ENCODE peak calls at places on chromosome 12, in five cellular contexts. One of them, this sample, is unnamed.

GRCh38 chr12:104303538-104304151 is at the start of gene EID3:
- DNase-seq in GM12878: no peak
- DNase-seq in H1: no peak
- DNase-seq in HepG2: no peak
- DNase-seq in HEK293T: no peak
- DNase-seq in this sample: no peak

GRCh38 chr12:7146228-7146627 is 16.1 kb downstream of the CLSTN3 start:
- DNase-seq in HEK293T: no peak
- DNase-seq in GM12878: no peak
- DNase-seq in HepG2: no peak
- DNase-seq in H1: no peak
- DNase-seq in this sample: no peak

GRCh38 chr12:63419119-63419518 is 249.2 kb downstream of the DPY19L2 start:
- DNase-seq in HEK293T: no peak
- DNase-seq in GM12878: no peak
- DNase-seq in HepG2: no peak
- DNase-seq in H1: no peak
- DNase-seq in this sample: no peak

GRCh38 chr12:12439636-12440035 is 82.8 kb downstream of the BORCS5 start:
- DNase-seq in H1: no peak
- DNase-seq in GM12878: no peak
- DNase-seq in HEK293T: no peak
- DNase-seq in HepG2: peak; percentile 87
- DNase-seq in this sample: no peak

GRCh38 chr12:109113661-109114321 is 2.6 kb upstream of the ACACB start:
- DNase-seq in GM12878: no peak
- DNase-seq in H1: no peak
- DNase-seq in HepG2: peak; percentile 5
- DNase-seq in HEK293T: no peak
- DNase-seq in this sample: no peak

GRCh38 chr12:128864516-128865186 is 11.4 kb downstream of the GLT1D1 start:
- DNase-seq in H1: no peak
- DNase-seq in HepG2: no peak
- DNase-seq in HEK293T: no peak
- DNase-seq in GM12878: no peak
- DNase-seq in this sample: no peak

GRCh38 chr12:69987453-69988102 is 162.6 kb downstream of the MYRFL start:
- DNase-seq in H1: no peak
- DNase-seq in HepG2: peak; percentile 24
- DNase-seq in HEK293T: no peak
- DNase-seq in GM12878: no peak
- DNase-seq in this sample: no peak

GRCh38 chr12:16166563-16167470 is 110.7 kb downstream of the SLC15A5 start:
- DNase-seq in HEK293T: no peak
- DNase-seq in H1: no peak
- DNase-seq in GM12878: no peak
- DNase-seq in HepG2: no peak
- DNase-seq in this sample: no peak

GRCh38 chr12:21774358-21775129 is at the start of gene KCNJ8:
- DNase-seq in HepG2: no peak
- DNase-seq in GM12878: no peak
- DNase-seq in H1: peak; percentile 53
- DNase-seq in HEK293T: peak; percentile 78
- DNase-seq in this sample: peak; percentile 91

GRCh38 chr12:108307006-108307405 is 32.1 kb downstream of the CMKLR1 start:
- DNase-seq in H1: no peak
- DNase-seq in HEK293T: no peak
- DNase-seq in HepG2: no peak
- DNase-seq in GM12878: no peak
- DNase-seq in this sample: no peak

GRCh38 chr12:67068773-67069450 is 200.2 kb upstream of the CAND1 start:
- DNase-seq in H1: peak; percentile 25
- DNase-seq in HepG2: peak; percentile 3
- DNase-seq in HEK293T: peak; percentile 52
- DNase-seq in GM12878: no peak
- DNase-seq in this sample: peak; percentile 55

GRCh38 chr12:52634266-52635056 is 16.1 kb upstream of the KRT73 start:
- DNase-seq in HepG2: no peak
- DNase-seq in GM12878: no peak
- DNase-seq in HEK293T: no peak
- DNase-seq in H1: no peak
- DNase-seq in this sample: no peak

GRCh38 chr12:61308220-61308619 is 952.0 kb upstream of the USP15 start:
- DNase-seq in H1: no peak
- DNase-seq in GM12878: no peak
- DNase-seq in HEK293T: no peak
- DNase-seq in HepG2: no peak
- DNase-seq in this sample: no peak

GRCh38 chr12:115370204-115370603 is 686.2 kb upstream of the TBX3 start:
- DNase-seq in HepG2: no peak
- DNase-seq in HEK293T: no peak
- DNase-seq in H1: no peak
- DNase-seq in GM12878: no peak
- DNase-seq in this sample: no peak

GRCh38 chr12:6065872-6066217 is 58.6 kb downstream of the VWF start:
- DNase-seq in HEK293T: no peak
- DNase-seq in HepG2: no peak
- DNase-seq in GM12878: no peak
- DNase-seq in H1: no peak
- DNase-seq in this sample: no peak

GRCh38 chr12:127987199-127987901 is 279.6 kb upstream of the TMEM132C start:
- DNase-seq in H1: no peak
- DNase-seq in HepG2: no peak
- DNase-seq in HEK293T: no peak
- DNase-seq in GM12878: no peak
- DNase-seq in this sample: no peak

GRCh38 chr12:52630104-52630500 is 11.7 kb upstream of the KRT73 start:
- DNase-seq in H1: no peak
- DNase-seq in HEK293T: no peak
- DNase-seq in GM12878: no peak
- DNase-seq in HepG2: no peak
- DNase-seq in this sample: no peak

GRCh38 chr12:12792421-12792820 is 7.0 kb downstream of the APOLD1 start:
- DNase-seq in HEK293T: no peak
- DNase-seq in GM12878: no peak
- DNase-seq in H1: no peak
- DNase-seq in HepG2: no peak
- DNase-seq in this sample: no peak

GRCh38 chr12:47268501-47269459 is 189.0 kb upstream of the AMIGO2 start:
- DNase-seq in HepG2: no peak
- DNase-seq in H1: no peak
- DNase-seq in HEK293T: no peak
- DNase-seq in GM12878: peak; percentile 32
- DNase-seq in this sample: no peak

GRCh38 chr12:116528498-116528897 is 30.7 kb upstream of the MAP1LC3B2 start:
- DNase-seq in HEK293T: no peak
- DNase-seq in HepG2: no peak
- DNase-seq in H1: no peak
- DNase-seq in GM12878: no peak
- DNase-seq in this sample: no peak

GRCh38 chr12:8664228-8664963 is 1.8 kb upstream of the MFAP5 start:
- DNase-seq in GM12878: no peak
- DNase-seq in HEK293T: no peak
- DNase-seq in HepG2: no peak
- DNase-seq in H1: no peak
- DNase-seq in this sample: no peak

GRCh38 chr12:51208016-51208660 is 9.7 kb downstream of the POU6F1 start:
- DNase-seq in HEK293T: no peak
- DNase-seq in GM12878: no peak
- DNase-seq in H1: no peak
- DNase-seq in HepG2: no peak
- DNase-seq in this sample: no peak

GRCh38 chr12:26748741-26749431 is 84.1 kb downstream of the ITPR2 start:
- DNase-seq in HepG2: no peak
- DNase-seq in H1: no peak
- DNase-seq in HEK293T: no peak
- DNase-seq in GM12878: peak; percentile 86
- DNase-seq in this sample: no peak

GRCh38 chr12:52964556-52965336 is 15.8 kb downstream of the KRT18 start:
- DNase-seq in HEK293T: no peak
- DNase-seq in GM12878: no peak
- DNase-seq in H1: no peak
- DNase-seq in HepG2: no peak
- DNase-seq in this sample: no peak

GRCh38 chr12:132730353-132730752 is 19.7 kb downstream of the PGAM5 start:
- DNase-seq in HepG2: no peak
- DNase-seq in HEK293T: no peak
- DNase-seq in GM12878: no peak
- DNase-seq in H1: no peak
- DNase-seq in this sample: no peak

GRCh38 chr12:67720383-67720856 is 71.9 kb downstream of the DYRK2 start:
- DNase-seq in H1: no peak
- DNase-seq in HEK293T: peak; percentile 59
- DNase-seq in GM12878: no peak
- DNase-seq in HepG2: no peak
- DNase-seq in this sample: no peak

GRCh38 chr12:110176745-110177144 is 52.6 kb downstream of the IFT81 start:
- DNase-seq in HepG2: no peak
- DNase-seq in HEK293T: no peak
- DNase-seq in GM12878: no peak
- DNase-seq in H1: no peak
- DNase-seq in this sample: no peak
- TF ChIP-seq SUZ12 in HepG2: no peak
- TF ChIP-seq SUZ12 in HEK293T: no peak
- TF ChIP-seq SUZ12 in GM12878: no peak
- TF ChIP-seq SUZ12 in H1: no peak
- TF ChIP-seq SUZ12 in this sample: no peak

GRCh38 chr12:29070309-29070708 is 78.8 kb upstream of the FAR2 start:
- DNase-seq in GM12878: no peak
- DNase-seq in HepG2: no peak
- DNase-seq in H1: no peak
- DNase-seq in HEK293T: no peak
- DNase-seq in this sample: peak; percentile 63

GRCh38 chr12:29067430-29067829 is 81.6 kb upstream of the FAR2 start:
- DNase-seq in HepG2: no peak
- DNase-seq in H1: no peak
- DNase-seq in HEK293T: no peak
- DNase-seq in GM12878: no peak
- DNase-seq in this sample: no peak

GRCh38 chr12:29066061-29066588 is 83.0 kb upstream of the FAR2 start:
- DNase-seq in HepG2: no peak
- DNase-seq in GM12878: no peak
- DNase-seq in H1: no peak
- DNase-seq in HEK293T: no peak
- DNase-seq in this sample: no peak
- TF ChIP-seq SUZ12 in HepG2: no peak
- TF ChIP-seq SUZ12 in GM12878: no peak
- TF ChIP-seq SUZ12 in H1: no peak
- TF ChIP-seq SUZ12 in HEK293T: no peak
- TF ChIP-seq SUZ12 in this sample: no peak

GRCh38 chr12:54004841-54005530 is 3.8 kb upstream of the HOXC8 start:
- DNase-seq in GM12878: no peak
- DNase-seq in H1: no peak
- DNase-seq in HEK293T: no peak
- DNase-seq in HepG2: no peak
- DNase-seq in this sample: no peak

GRCh38 chr12:54005853-54006699 is 2.7 kb upstream of the HOXC8 start:
- DNase-seq in HEK293T: peak; percentile 77
- DNase-seq in GM12878: no peak
- DNase-seq in HepG2: peak; percentile 73
- DNase-seq in H1: peak; percentile 50
- DNase-seq in this sample: peak; percentile 69

GRCh38 chr12:54004063-54004840 is 4.3 kb downstream of the HOXC9 start:
- DNase-seq in HepG2: no peak
- DNase-seq in HEK293T: no peak
- DNase-seq in GM12878: no peak
- DNase-seq in H1: no peak
- DNase-seq in this sample: no peak

GRCh38 chr12:54006700-54007220 is 2.0 kb upstream of the HOXC8 start:
- DNase-seq in H1: no peak
- DNase-seq in GM12878: no peak
- DNase-seq in HEK293T: no peak
- DNase-seq in HepG2: no peak
- DNase-seq in this sample: no peak

DNA sequence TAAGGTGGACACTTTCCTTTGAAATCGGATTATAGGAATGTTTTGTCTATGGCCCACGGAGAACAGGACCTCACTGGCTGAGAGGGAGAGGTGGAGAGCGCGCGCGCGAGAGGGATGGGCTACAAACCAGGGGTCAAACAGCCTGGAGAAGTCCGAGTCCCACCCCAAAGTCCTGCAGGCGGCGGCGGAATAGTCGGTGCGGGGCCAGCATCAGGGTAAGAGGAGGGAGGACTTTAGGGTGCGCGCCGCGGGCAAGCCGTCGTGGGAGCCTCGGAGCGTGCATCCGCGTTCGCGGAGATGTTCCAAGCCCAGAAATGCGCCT is 3.3 kb upstream of the HOXC8 start:
- DNase-seq in HEK293T: no peak
- DNase-seq in HepG2: no peak
- DNase-seq in H1: no peak
- DNase-seq in GM12878: no peak
- DNase-seq in this sample: no peak
- TF ChIP-seq SUZ12 in HEK293T: no peak
- TF ChIP-seq SUZ12 in HepG2: no peak
- TF ChIP-seq SUZ12 in H1: no peak
- TF ChIP-seq SUZ12 in GM12878: peak; percentile 43
- TF ChIP-seq SUZ12 in this sample: no peak

DNA sequence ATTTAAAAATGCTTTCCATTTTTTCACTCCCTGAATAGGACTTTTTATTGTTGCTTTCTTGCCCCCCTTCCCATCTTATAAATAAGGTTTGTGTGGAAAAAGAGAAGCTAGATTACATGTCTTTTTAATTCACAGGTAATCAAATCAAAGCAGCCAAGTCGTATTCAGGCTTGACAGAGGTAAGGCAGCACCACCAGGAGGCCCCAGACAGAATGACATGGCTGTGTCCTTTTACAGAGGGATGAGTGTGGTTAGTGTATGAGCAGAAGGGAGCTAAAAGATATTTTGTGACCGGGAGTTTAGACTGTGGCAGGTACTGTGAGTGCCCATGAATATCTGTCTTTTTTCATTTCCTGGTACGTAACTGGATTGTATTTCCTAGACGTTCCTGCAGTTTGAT is 596.1 kb downstream of the ETNK1 start:
- DNase-seq in H1: no peak
- DNase-seq in GM12878: no peak
- DNase-seq in HepG2: no peak
- DNase-seq in HEK293T: peak; percentile 45
- DNase-seq in this sample: peak; percentile 57
- TF ChIP-seq SUZ12 in H1: no peak
- TF ChIP-seq SUZ12 in GM12878: no peak
- TF ChIP-seq SUZ12 in HepG2: no peak
- TF ChIP-seq SUZ12 in HEK293T: no peak
- TF ChIP-seq SUZ12 in this sample: no peak

DNA sequence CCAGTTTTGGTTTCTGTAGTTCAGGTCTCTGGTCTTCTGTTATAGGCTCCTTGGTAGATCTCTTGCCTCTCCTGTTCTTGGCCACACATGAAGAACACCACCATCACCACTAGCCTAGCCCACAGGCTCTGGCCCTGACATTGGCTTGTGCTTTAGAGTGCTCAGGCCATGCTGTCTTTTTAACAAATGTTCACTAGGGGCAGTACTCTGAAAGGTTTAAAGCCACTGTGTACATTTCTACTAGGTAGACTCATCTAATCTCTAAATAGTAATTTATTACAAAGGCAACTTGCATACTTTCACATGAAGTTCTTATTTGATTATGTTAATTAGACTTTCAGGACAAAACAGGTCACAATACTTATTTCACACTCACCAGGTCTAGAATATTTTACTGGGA is 38.3 kb downstream of the PDE6H start:
- DNase-seq in GM12878: no peak
- DNase-seq in HepG2: no peak
- DNase-seq in HEK293T: peak; percentile 9
- DNase-seq in H1: no peak
- DNase-seq in this sample: no peak
- TF ChIP-seq SUZ12 in GM12878: no peak
- TF ChIP-seq SUZ12 in HepG2: no peak
- TF ChIP-seq SUZ12 in HEK293T: no peak
- TF ChIP-seq SUZ12 in H1: no peak
- TF ChIP-seq SUZ12 in this sample: no peak

This sample was measured in NT2/D1.